ENCODE peak calls at places on chromosome 16, in five cellular contexts. One of them, this sample, is unnamed.

GRCh38 chr16:85654251-85655115 is 34.3 kb downstream of the GINS2 start:
- DNase-seq in GM12878: no peak
- DNase-seq in K562: no peak
- DNase-seq in GM12891: no peak
- DNase-seq in H1: no peak
- DNase-seq in this sample: no peak

GRCh38 chr16:89641719-89642187 is 15.8 kb downstream of the CHMP1A start:
- DNase-seq in GM12878: no peak
- DNase-seq in K562: no peak
- DNase-seq in GM12891: no peak
- DNase-seq in H1: no peak
- DNase-seq in this sample: no peak

GRCh38 chr16:85750827-85751641 is at the start of gene C16orf74:
- DNase-seq in GM12878: no peak
- DNase-seq in K562: peak
- DNase-seq in GM12891: peak
- DNase-seq in H1: no peak
- DNase-seq in this sample: peak

GRCh38 chr16:19135896-19136438 is 22.2 kb downstream of the ITPRIPL2 start:
- DNase-seq in GM12878: no peak
- DNase-seq in K562: peak
- DNase-seq in GM12891: no peak
- DNase-seq in H1: no peak
- DNase-seq in this sample: no peak

GRCh38 chr16:84103678-84104077 is 13.1 kb downstream of the MBTPS1 start:
- DNase-seq in GM12878: no peak
- DNase-seq in K562: no peak
- DNase-seq in GM12891: no peak
- DNase-seq in H1: no peak
- DNase-seq in this sample: no peak

GRCh38 chr16:88622125-88622524 is 16.2 kb upstream of the IL17C start:
- DNase-seq in GM12878: no peak
- DNase-seq in K562: no peak
- DNase-seq in GM12891: no peak
- DNase-seq in H1: no peak
- DNase-seq in this sample: no peak

GRCh38 chr16:66248096-66248495 is 118.4 kb upstream of the CDH5 start:
- DNase-seq in GM12878: no peak
- DNase-seq in K562: no peak
- DNase-seq in GM12891: no peak
- DNase-seq in H1: no peak
- DNase-seq in this sample: no peak

GRCh38 chr16:89365996-89366395 is 124.4 kb downstream of the ANKRD11 start:
- DNase-seq in GM12878: no peak
- DNase-seq in K562: no peak
- DNase-seq in GM12891: no peak
- DNase-seq in H1: no peak
- DNase-seq in this sample: no peak

GRCh38 chr16:1493746-1494094 is 560 bp downstream of the TELO2 start:
- DNase-seq in GM12878: no peak
- DNase-seq in K562: no peak
- DNase-seq in GM12891: peak
- DNase-seq in H1: no peak
- DNase-seq in this sample: no peak

GRCh38 chr16:65733706-65734105 is 611.8 kb upstream of the CDH11 start:
- DNase-seq in GM12878: no peak
- DNase-seq in K562: no peak
- DNase-seq in GM12891: no peak
- DNase-seq in H1: no peak
- DNase-seq in this sample: no peak

GRCh38 chr16:82603784-82604411 is 22.9 kb upstream of the CDH13 start:
- DNase-seq in GM12878: no peak
- DNase-seq in K562: no peak
- DNase-seq in GM12891: no peak
- DNase-seq in H1: no peak
- DNase-seq in this sample: no peak

GRCh38 chr16:89194340-89195311 is 5.7 kb downstream of the SLC22A31 start:
- DNase-seq in GM12878: no peak
- DNase-seq in K562: no peak
- DNase-seq in GM12891: no peak
- DNase-seq in H1: peak
- DNase-seq in this sample: no peak

GRCh38 chr16:46932802-46933201 is 40.7 kb downstream of the DNAJA2 start:
- DNase-seq in GM12878: no peak
- DNase-seq in K562: no peak
- DNase-seq in GM12891: no peak
- DNase-seq in H1: peak
- DNase-seq in this sample: no peak

GRCh38 chr16:87648698-87649487 is 46.6 kb downstream of the JPH3 start:
- DNase-seq in GM12878: no peak
- DNase-seq in K562: no peak
- DNase-seq in GM12891: no peak
- DNase-seq in H1: no peak
- DNase-seq in this sample: no peak

GRCh38 chr16:67415872-67416793 is at the start of gene ZDHHC1:
- DNase-seq in GM12878: no peak
- DNase-seq in K562: peak
- DNase-seq in GM12891: peak
- DNase-seq in H1: peak
- DNase-seq in this sample: peak

GRCh38 chr16:67897231-67897630 is 4.2 kb downstream of the PSKH1 start:
- DNase-seq in GM12878: no peak
- DNase-seq in K562: no peak
- DNase-seq in GM12891: no peak
- DNase-seq in H1: no peak
- DNase-seq in this sample: no peak

GRCh38 chr16:2388875-2389433 is 40.3 kb upstream of the CCNF start:
- DNase-seq in GM12878: no peak
- DNase-seq in K562: no peak
- DNase-seq in GM12891: no peak
- DNase-seq in H1: no peak
- DNase-seq in this sample: no peak

GRCh38 chr16:56946767-56947603 is 14.8 kb upstream of the CETP start:
- DNase-seq in GM12878: no peak
- DNase-seq in K562: no peak
- DNase-seq in GM12891: no peak
- DNase-seq in H1: no peak
- DNase-seq in this sample: no peak
- TF ChIP-seq POLR2A in GM12878: peak
- TF ChIP-seq POLR2A in K562: no peak
- TF ChIP-seq POLR2A in GM12891: peak
- TF ChIP-seq POLR2A in H1: no peak
- TF ChIP-seq POLR2A in this sample: peak

GRCh38 chr16:51201604-51202003 is 50.5 kb upstream of the SALL1 start:
- DNase-seq in GM12878: no peak
- DNase-seq in K562: no peak
- DNase-seq in GM12891: no peak
- DNase-seq in H1: no peak
- DNase-seq in this sample: no peak
- TF ChIP-seq TAF1 in GM12878: no peak
- TF ChIP-seq TAF1 in K562: no peak
- TF ChIP-seq TAF1 in GM12891: no peak
- TF ChIP-seq TAF1 in H1: no peak
- TF ChIP-seq TAF1 in this sample: no peak

DNA sequence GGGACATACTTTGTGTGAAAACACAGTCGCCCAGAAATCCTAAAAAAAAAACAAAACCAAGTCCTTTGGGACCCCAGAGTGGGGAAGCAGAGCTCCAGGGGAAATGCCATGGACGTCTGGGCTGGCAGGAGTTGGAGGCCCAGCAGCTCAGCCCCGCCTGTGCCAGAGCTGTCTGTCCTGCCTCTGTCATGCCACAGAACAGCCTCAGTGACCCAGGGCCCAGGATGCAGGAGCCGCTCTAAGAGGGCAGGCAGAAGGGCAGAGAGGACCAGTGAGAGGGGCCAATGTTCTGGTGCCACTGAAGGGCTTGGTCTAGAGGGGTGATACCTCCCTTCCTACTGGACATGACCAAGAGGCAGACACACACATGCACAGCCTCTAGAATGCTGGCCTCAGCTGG is 166.2 kb downstream of the C16orf78 start:
- DNase-seq in GM12878: no peak
- DNase-seq in K562: no peak
- DNase-seq in GM12891: no peak
- DNase-seq in H1: no peak
- DNase-seq in this sample: no peak
- TF ChIP-seq POLR2A in GM12878: no peak
- TF ChIP-seq POLR2A in K562: no peak
- TF ChIP-seq POLR2A in GM12891: no peak
- TF ChIP-seq POLR2A in H1: no peak
- TF ChIP-seq POLR2A in this sample: no peak

GRCh38 chr16:12016166-12016947 is 39.8 kb downstream of the SNX29 start:
- DNase-seq in GM12878: no peak
- DNase-seq in K562: no peak
- DNase-seq in GM12891: no peak
- DNase-seq in H1: no peak
- DNase-seq in this sample: no peak
- TF ChIP-seq TAF1 in GM12878: no peak
- TF ChIP-seq TAF1 in K562: no peak
- TF ChIP-seq TAF1 in GM12891: no peak
- TF ChIP-seq TAF1 in H1: no peak
- TF ChIP-seq TAF1 in this sample: no peak

GRCh38 chr16:56637814-56638750 is at the start of gene MT1A:
- DNase-seq in GM12878: no peak
- DNase-seq in K562: peak
- DNase-seq in GM12891: no peak
- DNase-seq in H1: peak
- DNase-seq in this sample: no peak
- TF ChIP-seq POLR2A in GM12878: no peak
- TF ChIP-seq POLR2A in K562: no peak
- TF ChIP-seq POLR2A in GM12891: no peak
- TF ChIP-seq POLR2A in H1: no peak
- TF ChIP-seq POLR2A in this sample: no peak

GRCh38 chr16:55176901-55177300 is 147.1 kb upstream of the IRX6 start:
- DNase-seq in GM12878: no peak
- DNase-seq in K562: no peak
- DNase-seq in GM12891: no peak
- DNase-seq in H1: no peak
- DNase-seq in this sample: no peak

GRCh38 chr16:55169780-55170179 is 154.2 kb upstream of the IRX6 start:
- DNase-seq in GM12878: no peak
- DNase-seq in K562: no peak
- DNase-seq in GM12891: no peak
- DNase-seq in H1: no peak
- DNase-seq in this sample: no peak

GRCh38 chr16:55179858-55180585 is 144.0 kb upstream of the IRX6 start:
- DNase-seq in GM12878: no peak
- DNase-seq in K562: no peak
- DNase-seq in GM12891: no peak
- DNase-seq in H1: no peak
- DNase-seq in this sample: no peak

GRCh38 chr16:55171241-55171640 is 152.8 kb upstream of the IRX6 start:
- DNase-seq in GM12878: no peak
- DNase-seq in K562: peak
- DNase-seq in GM12891: no peak
- DNase-seq in H1: no peak
- DNase-seq in this sample: no peak

GRCh38 chr16:55175389-55175788 is 148.6 kb upstream of the IRX6 start:
- DNase-seq in GM12878: no peak
- DNase-seq in K562: no peak
- DNase-seq in GM12891: no peak
- DNase-seq in H1: no peak
- DNase-seq in this sample: no peak
- TF ChIP-seq TAF1 in GM12878: no peak
- TF ChIP-seq TAF1 in K562: no peak
- TF ChIP-seq TAF1 in GM12891: no peak
- TF ChIP-seq TAF1 in H1: no peak
- TF ChIP-seq TAF1 in this sample: no peak